ENCODE peak calls at places on chromosome 21, in five cellular contexts. Q, L, S, M and K are unnamed samples.

GRCh38 chr21:29245104-29245643 is 53.5 kb upstream of the BACH1 start:
- DNase-seq in Q (no peak), L (no peak), S (no peak), M (no peak), K (no peak)

GRCh38 chr21:36507397-36508018 is 27.6 kb upstream of the CLDN14 start:
- DNase-seq in Q (no peak), L (no peak), S (no peak), M (no peak), K (no peak)

GRCh38 chr21:19908386-19908785 is 1089.8 kb upstream of the NCAM2 start:
- DNase-seq in Q (no peak), L (no peak), S (no peak), M (no peak), K (no peak)

GRCh38 chr21:33825898-33826297 is 89.7 kb downstream of the ATP5PO start:
- DNase-seq in Q (no peak), L (no peak), S (no peak), M (no peak), K (no peak)

GRCh38 chr21:33396966-33397365 is 6.2 kb upstream of the IFNGR2 start:
- DNase-seq in Q (no peak), L (no peak), S (no peak), M (no peak), K (no peak)

GRCh38 chr21:40345700-40346099 is 478.5 kb downstream of the PCP4 start:
- DNase-seq in Q (no peak), L (no peak), S (no peak), M (no peak), K (no peak)

GRCh38 chr21:15682182-15682895 is 47.4 kb upstream of the USP25 start:
- DNase-seq in Q (no peak), L (no peak), S (no peak), M (no peak), K (no peak)

GRCh38 chr21:30818837-30819236 is 5.8 kb upstream of the KRTAP8-1 start:
- DNase-seq in Q (no peak), L (no peak), S (no peak), M (no peak), K (no peak)

GRCh38 chr21:45651921-45652320 is 8.4 kb downstream of the PCBP3 start:
- DNase-seq in Q (no peak), L (no peak), S (no peak), M (no peak), K (no peak)

GRCh38 chr21:43317959-43318358 is 109.0 kb downstream of the SIK1 start:
- DNase-seq in Q (no peak), L (no peak), S (no peak), M (no peak), K (no peak)

GRCh38 chr21:29939859-29940245 is at the start of gene GRIK1:
- DNase-seq in Q (no peak), L (peak), S (no peak), M (no peak), K (no peak)

GRCh38 chr21:37711294-37711844 is 204.9 kb downstream of the KCNJ6 start:
- DNase-seq in Q (no peak), L (peak), S (no peak), M (no peak), K (peak)

GRCh38 chr21:32494946-32495703 is 82.6 kb downstream of the EVA1C start:
- DNase-seq in Q (no peak), L (no peak), S (no peak), M (no peak), K (no peak)

GRCh38 chr21:15444118-15444960 is 285.4 kb upstream of the USP25 start:
- DNase-seq in Q (no peak), L (no peak), S (no peak), M (no peak), K (no peak)

GRCh38 chr21:42195378-42196031 is 23.4 kb upstream of the ABCG1 start:
- DNase-seq in Q (no peak), L (no peak), S (peak), M (no peak), K (no peak)

GRCh38 chr21:36901575-36901974 is 64.9 kb downstream of the HLCS start:
- DNase-seq in Q (no peak), L (no peak), S (peak), M (no peak), K (no peak)

GRCh38 chr21:29056005-29056404 is 17.4 kb downstream of the CCT8 start:
- DNase-seq in Q (no peak), L (no peak), S (no peak), M (no peak), K (no peak)

GRCh38 chr21:44018127-44018526 is 6.0 kb downstream of the TRAPPC10 start:
- DNase-seq in Q (no peak), L (no peak), S (no peak), M (no peak), K (no peak)

GRCh38 chr21:45289655-45290515 is 2.2 kb upstream of the POFUT2 start:
- DNase-seq in Q (no peak), L (no peak), S (peak), M (no peak), K (no peak)

GRCh38 chr21:26170471-26171309 is at the start of gene APP:
- DNase-seq in Q (peak), L (peak), S (peak), M (peak), K (peak)

GRCh38 chr21:45981154-45981606 is 390 bp upstream of the COL6A1 start:
- DNase-seq in Q (peak), L (no peak), S (peak), M (peak), K (peak)

GRCh38 chr21:33936221-33937038 is 20.8 kb upstream of the ATP5PO start:
- DNase-seq in Q (peak), L (no peak), S (no peak), M (no peak), K (no peak)

GRCh38 chr21:27570306-27570868 is 603.5 kb upstream of the ADAMTS5 start:
- DNase-seq in Q (no peak), L (no peak), S (peak), M (no peak), K (no peak)

GRCh38 chr21:15992171-15992570 is 262.4 kb downstream of the USP25 start:
- DNase-seq in Q (no peak), L (no peak), S (no peak), M (no peak), K (no peak)

GRCh38 chr21:42125571-42126544 is 54.7 kb downstream of the UMODL1 start:
- DNase-seq in Q (no peak), L (peak), S (no peak), M (no peak), K (no peak)

GRCh38 chr21:32389337-32390015 is 3.3 kb downstream of the URB1 start:
- DNase-seq in Q (no peak), L (no peak), S (no peak), M (no peak), K (no peak)

GRCh38 chr21:35222021-35222420 is 172.9 kb upstream of the RUNX1 start:
- DNase-seq in Q (no peak), L (no peak), S (no peak), M (no peak), K (no peak)

GRCh38 chr21:41634211-41634694 is 126.3 kb upstream of the TMPRSS2 start:
- DNase-seq in Q (no peak), L (no peak), S (no peak), M (no peak), K (no peak)

GRCh38 chr21:38083534-38083933 is 167.3 kb upstream of the KCNJ6 start:
- DNase-seq in Q (no peak), L (peak), S (no peak), M (no peak), K (no peak)

GRCh38 chr21:21715286-21715969 is 717.2 kb downstream of the NCAM2 start:
- DNase-seq in Q (no peak), L (no peak), S (no peak), M (no peak), K (no peak)